ENCODE peak calls at places on chromosomes 3 and 15, in ten cellular contexts. One of them, this sample, is unnamed.

GRCh38 chr3:150091626-150092025 is 120.9 kb upstream of the PFN2 start:
- DNase-seq in activated CD4-positive, alpha-beta T cell treated with anti-CD3 and anti-CD28 coated beads, Interleukin-2, amount 50 U/mL, for 48 hours: no peak
- DNase-seq in CD4-positive, alpha-beta memory T cell: no peak
- DNase-seq in psoas muscle: no peak
- DNase-seq in smooth muscle cell of the brain vasculature: no peak
- DNase-seq in body of pancreas: no peak
- DNase-seq in fibroblast of villous mesenchyme: no peak
- DNase-seq in ACHN: no peak
- DNase-seq in occipital lobe: no peak
- DNase-seq in chondrocyte: no peak
- DNase-seq in this sample: no peak

GRCh38 chr15:31269961-31270575 is 56.6 kb upstream of the KLF13 start:
- DNase-seq in ACHN: no peak
- DNase-seq in smooth muscle cell of the brain vasculature: no peak
- DNase-seq in CD4-positive, alpha-beta memory T cell: no peak
- DNase-seq in activated CD4-positive, alpha-beta T cell treated with anti-CD3 and anti-CD28 coated beads, Interleukin-2, amount 50 U/mL, for 48 hours: no peak
- DNase-seq in fibroblast of villous mesenchyme: no peak
- DNase-seq in psoas muscle: peak
- DNase-seq in body of pancreas: no peak
- DNase-seq in occipital lobe: no peak
- DNase-seq in chondrocyte: peak
- DNase-seq in this sample: peak

GRCh38 chr3:104474011-104474410 is 892.7 kb upstream of the ALCAM start:
- DNase-seq in smooth muscle cell of the brain vasculature: no peak
- DNase-seq in body of pancreas: no peak
- DNase-seq in CD4-positive, alpha-beta memory T cell: no peak
- DNase-seq in chondrocyte: no peak
- DNase-seq in fibroblast of villous mesenchyme: no peak
- DNase-seq in occipital lobe: no peak
- DNase-seq in activated CD4-positive, alpha-beta T cell treated with anti-CD3 and anti-CD28 coated beads, Interleukin-2, amount 50 U/mL, for 48 hours: no peak
- DNase-seq in ACHN: no peak
- DNase-seq in psoas muscle: no peak
- DNase-seq in this sample: no peak

GRCh38 chr15:45268135-45268534 is 16.1 kb downstream of the SLC28A2 start:
- DNase-seq in fibroblast of villous mesenchyme: no peak
- DNase-seq in occipital lobe: no peak
- DNase-seq in activated CD4-positive, alpha-beta T cell treated with anti-CD3 and anti-CD28 coated beads, Interleukin-2, amount 50 U/mL, for 48 hours: peak
- DNase-seq in ACHN: no peak
- DNase-seq in chondrocyte: no peak
- DNase-seq in CD4-positive, alpha-beta memory T cell: no peak
- DNase-seq in smooth muscle cell of the brain vasculature: no peak
- DNase-seq in psoas muscle: no peak
- DNase-seq in body of pancreas: peak
- DNase-seq in this sample: no peak

GRCh38 chr3:123658860-123659221 is 74.0 kb upstream of the HACD2 start:
- DNase-seq in psoas muscle: no peak
- DNase-seq in body of pancreas: peak
- DNase-seq in activated CD4-positive, alpha-beta T cell treated with anti-CD3 and anti-CD28 coated beads, Interleukin-2, amount 50 U/mL, for 48 hours: no peak
- DNase-seq in ACHN: no peak
- DNase-seq in smooth muscle cell of the brain vasculature: no peak
- DNase-seq in CD4-positive, alpha-beta memory T cell: no peak
- DNase-seq in fibroblast of villous mesenchyme: no peak
- DNase-seq in chondrocyte: no peak
- DNase-seq in occipital lobe: no peak
- DNase-seq in this sample: peak

GRCh38 chr15:73370151-73370550 is 1.4 kb upstream of the HCN4 start:
- DNase-seq in activated CD4-positive, alpha-beta T cell treated with anti-CD3 and anti-CD28 coated beads, Interleukin-2, amount 50 U/mL, for 48 hours: no peak
- DNase-seq in body of pancreas: no peak
- DNase-seq in occipital lobe: no peak
- DNase-seq in CD4-positive, alpha-beta memory T cell: no peak
- DNase-seq in ACHN: no peak
- DNase-seq in fibroblast of villous mesenchyme: no peak
- DNase-seq in chondrocyte: no peak
- DNase-seq in psoas muscle: no peak
- DNase-seq in smooth muscle cell of the brain vasculature: no peak
- DNase-seq in this sample: no peak

GRCh38 chr3:118504906-118505305 is 529.7 kb downstream of the IGSF11 start:
- DNase-seq in chondrocyte: no peak
- DNase-seq in psoas muscle: no peak
- DNase-seq in CD4-positive, alpha-beta memory T cell: no peak
- DNase-seq in occipital lobe: no peak
- DNase-seq in ACHN: no peak
- DNase-seq in fibroblast of villous mesenchyme: no peak
- DNase-seq in activated CD4-positive, alpha-beta T cell treated with anti-CD3 and anti-CD28 coated beads, Interleukin-2, amount 50 U/mL, for 48 hours: no peak
- DNase-seq in body of pancreas: no peak
- DNase-seq in smooth muscle cell of the brain vasculature: no peak
- DNase-seq in this sample: no peak

GRCh38 chr3:105837143-105837740 is 31.6 kb downstream of the CBLB start:
- DNase-seq in smooth muscle cell of the brain vasculature: no peak
- DNase-seq in activated CD4-positive, alpha-beta T cell treated with anti-CD3 and anti-CD28 coated beads, Interleukin-2, amount 50 U/mL, for 48 hours: no peak
- DNase-seq in occipital lobe: no peak
- DNase-seq in chondrocyte: no peak
- DNase-seq in fibroblast of villous mesenchyme: no peak
- DNase-seq in psoas muscle: no peak
- DNase-seq in body of pancreas: no peak
- DNase-seq in CD4-positive, alpha-beta memory T cell: no peak
- DNase-seq in ACHN: no peak
- DNase-seq in this sample: no peak

GRCh38 chr3:169636928-169637327 is 26.6 kb downstream of the MECOM start:
- DNase-seq in psoas muscle: no peak
- DNase-seq in chondrocyte: no peak
- DNase-seq in activated CD4-positive, alpha-beta T cell treated with anti-CD3 and anti-CD28 coated beads, Interleukin-2, amount 50 U/mL, for 48 hours: no peak
- DNase-seq in ACHN: no peak
- DNase-seq in smooth muscle cell of the brain vasculature: no peak
- DNase-seq in fibroblast of villous mesenchyme: no peak
- DNase-seq in CD4-positive, alpha-beta memory T cell: no peak
- DNase-seq in occipital lobe: no peak
- DNase-seq in body of pancreas: no peak
- DNase-seq in this sample: no peak

GRCh38 chr15:90354986-90355385 is 2.9 kb downstream of the ZNF774 start:
- DNase-seq in activated CD4-positive, alpha-beta T cell treated with anti-CD3 and anti-CD28 coated beads, Interleukin-2, amount 50 U/mL, for 48 hours: no peak
- DNase-seq in chondrocyte: no peak
- DNase-seq in fibroblast of villous mesenchyme: no peak
- DNase-seq in psoas muscle: no peak
- DNase-seq in ACHN: no peak
- DNase-seq in occipital lobe: no peak
- DNase-seq in smooth muscle cell of the brain vasculature: no peak
- DNase-seq in body of pancreas: no peak
- DNase-seq in CD4-positive, alpha-beta memory T cell: no peak
- DNase-seq in this sample: no peak